ENCODE peak calls at places on chromosomes 12 and 14, in four cellular contexts. One of them, this sample, is unnamed.
A peak's percentile ranks its signal among the peaks of the same experiment; 100 is the strongest.

GRCh38 chr12:132605892-132606291 is 4.5 kb downstream of the LRCOL1 start:
- DNase-seq in stimulated activated naive CD8-positive, alpha-beta T cell treated with anti-CD3 and anti-CD28 coated beads, Interleukin-15, Interleukin-2, amounts not matched to agents 100 U/mL and 50 U/mL, for 24 hours: no peak
- DNase-seq in NCI-H1092: no peak
- DNase-seq in activated naive CD4-positive, alpha-beta T cell: no peak
- DNase-seq in this sample: no peak

GRCh38 chr12:84136862-84137367 is 775.7 kb downstream of the SLC6A15 start:
- DNase-seq in stimulated activated naive CD8-positive, alpha-beta T cell treated with anti-CD3 and anti-CD28 coated beads, Interleukin-15, Interleukin-2, amounts not matched to agents 100 U/mL and 50 U/mL, for 24 hours: no peak
- DNase-seq in NCI-H1092: no peak
- DNase-seq in activated naive CD4-positive, alpha-beta T cell: no peak
- DNase-seq in this sample: no peak

GRCh38 chr12:98478606-98479005 is 36.8 kb upstream of the TMPO start:
- DNase-seq in stimulated activated naive CD8-positive, alpha-beta T cell treated with anti-CD3 and anti-CD28 coated beads, Interleukin-15, Interleukin-2, amounts not matched to agents 100 U/mL and 50 U/mL, for 24 hours: no peak
- DNase-seq in NCI-H1092: no peak
- DNase-seq in activated naive CD4-positive, alpha-beta T cell: no peak
- DNase-seq in this sample: no peak

GRCh38 chr14:68172664-68173063 is 353.1 kb downstream of the RAD51B start:
- DNase-seq in stimulated activated naive CD8-positive, alpha-beta T cell treated with anti-CD3 and anti-CD28 coated beads, Interleukin-15, Interleukin-2, amounts not matched to agents 100 U/mL and 50 U/mL, for 24 hours: no peak
- DNase-seq in NCI-H1092: no peak
- DNase-seq in activated naive CD4-positive, alpha-beta T cell: no peak
- DNase-seq in this sample: no peak

GRCh38 chr14:67575684-67576083 is 24.4 kb downstream of the PIGH start:
- DNase-seq in stimulated activated naive CD8-positive, alpha-beta T cell treated with anti-CD3 and anti-CD28 coated beads, Interleukin-15, Interleukin-2, amounts not matched to agents 100 U/mL and 50 U/mL, for 24 hours: no peak
- DNase-seq in NCI-H1092: no peak
- DNase-seq in activated naive CD4-positive, alpha-beta T cell: no peak
- DNase-seq in this sample: no peak

GRCh38 chr12:27866382-27867101 is 86.5 kb upstream of the MANSC4 start:
- DNase-seq in stimulated activated naive CD8-positive, alpha-beta T cell treated with anti-CD3 and anti-CD28 coated beads, Interleukin-15, Interleukin-2, amounts not matched to agents 100 U/mL and 50 U/mL, for 24 hours: no peak
- DNase-seq in NCI-H1092: no peak
- DNase-seq in activated naive CD4-positive, alpha-beta T cell: no peak
- DNase-seq in this sample: no peak

GRCh38 chr14:80095623-80096022 is 115.7 kb downstream of the DIO2 start:
- DNase-seq in stimulated activated naive CD8-positive, alpha-beta T cell treated with anti-CD3 and anti-CD28 coated beads, Interleukin-15, Interleukin-2, amounts not matched to agents 100 U/mL and 50 U/mL, for 24 hours: no peak
- DNase-seq in NCI-H1092: no peak
- DNase-seq in activated naive CD4-positive, alpha-beta T cell: no peak
- DNase-seq in this sample: no peak

GRCh38 chr12:66446276-66446675 is 144.0 kb downstream of the HELB start:
- DNase-seq in stimulated activated naive CD8-positive, alpha-beta T cell treated with anti-CD3 and anti-CD28 coated beads, Interleukin-15, Interleukin-2, amounts not matched to agents 100 U/mL and 50 U/mL, for 24 hours: no peak
- DNase-seq in NCI-H1092: no peak
- DNase-seq in activated naive CD4-positive, alpha-beta T cell: no peak
- DNase-seq in this sample: no peak

GRCh38 chr14:60647837-60648168 is 1.5 kb downstream of the SIX1 start:
- DNase-seq in stimulated activated naive CD8-positive, alpha-beta T cell treated with anti-CD3 and anti-CD28 coated beads, Interleukin-15, Interleukin-2, amounts not matched to agents 100 U/mL and 50 U/mL, for 24 hours: no peak
- DNase-seq in NCI-H1092: no peak
- DNase-seq in activated naive CD4-positive, alpha-beta T cell: no peak
- DNase-seq in this sample: no peak

GRCh38 chr14:77603654-77604270 is 12.7 kb downstream of the SPTLC2 start:
- DNase-seq in stimulated activated naive CD8-positive, alpha-beta T cell treated with anti-CD3 and anti-CD28 coated beads, Interleukin-15, Interleukin-2, amounts not matched to agents 100 U/mL and 50 U/mL, for 24 hours: peak; percentile 27
- DNase-seq in NCI-H1092: no peak
- DNase-seq in activated naive CD4-positive, alpha-beta T cell: no peak
- DNase-seq in this sample: peak; percentile 76

GRCh38 chr14:20428010-20428365 is 8.0 kb downstream of the KLHL33 start:
- DNase-seq in stimulated activated naive CD8-positive, alpha-beta T cell treated with anti-CD3 and anti-CD28 coated beads, Interleukin-15, Interleukin-2, amounts not matched to agents 100 U/mL and 50 U/mL, for 24 hours: peak; percentile 26
- DNase-seq in NCI-H1092: no peak
- DNase-seq in activated naive CD4-positive, alpha-beta T cell: no peak
- DNase-seq in this sample: peak; percentile 45